ENCODE peak calls at places on chromosomes 2 and 18, in four cellular contexts. A, N, D and Y are unnamed samples.

GRCh38 chr2:180033993-180034894 is 27.1 kb upstream of the CWC22 start:
- DNase-seq in N (no peak), A (no peak), D (no peak), Y (no peak)

GRCh38 chr2:71299507-71299906 is 32.1 kb upstream of the ZNF638 start:
- DNase-seq in A (no peak), D (no peak), N (peak; percentile 33), Y (no peak)

GRCh38 chr2:176091329-176092258 is 927 bp upstream of the HOXD13 start:
- DNase-seq in D (no peak), A (peak; percentile 47), N (no peak), Y (no peak)

GRCh38 chr18:21053127-21053526 is 58.5 kb downstream of the ROCK1 start:
- DNase-seq in A (no peak), N (no peak), D (no peak), Y (no peak)

GRCh38 chr2:136126021-136126420 is 8.1 kb upstream of the CXCR4 start:
- DNase-seq in N (no peak), A (no peak), D (no peak), Y (no peak)

GRCh38 chr18:32252461-32252860 is 62.6 kb downstream of the MEP1B start:
- DNase-seq in A (no peak), D (no peak), N (no peak), Y (no peak)

GRCh38 chr2:144517825-144518699 is 1.9 kb downstream of the ZEB2 start:
- DNase-seq in N (no peak), D (no peak), A (no peak), Y (peak; percentile 33)

GRCh38 chr2:54464334-54464733 is 8.2 kb downstream of the SPTBN1 start:
- DNase-seq in N (no peak), D (no peak), A (no peak), Y (no peak)

GRCh38 chr18:24397694-24398365 is at the start of gene OSBPL1A:
- DNase-seq in A (peak; percentile 97), N (peak; percentile 81), D (peak; percentile 97), Y (peak; percentile 76)

GRCh38 chr2:85353876-85354285 is 447 bp downstream of the RETSAT start:
- DNase-seq in D (peak; percentile 44), A (peak; percentile 85), N (peak; percentile 67), Y (no peak)

GRCh38 chr2:16120591-16120990 is 180.2 kb downstream of the MYCN start:
- DNase-seq in D (no peak), A (no peak), N (no peak), Y (no peak)

GRCh38 chr18:79326413-79327198 is 69.1 kb upstream of the NFATC1 start:
- DNase-seq in D (no peak), A (no peak), N (no peak), Y (no peak)

GRCh38 chr2:42872736-42873135 is 80.4 kb upstream of the HAAO start:
- DNase-seq in A (no peak), N (no peak), D (no peak), Y (no peak)

GRCh38 chr2:37005118-37005868 is 39.0 kb upstream of the STRN start:
- DNase-seq in D (no peak), A (no peak), N (peak; percentile 12), Y (peak; percentile 23)

GRCh38 chr2:558302-558642 is 118.9 kb downstream of the TMEM18 start:
- DNase-seq in A (no peak), D (no peak), N (no peak), Y (no peak)
- H3K27ac ChIP-seq in A (no peak overlapping the region), D (no peak overlapping the region), N (no peak overlapping the region), Y (no peak overlapping the region)

GRCh38 chr2:138507267-138507666 is 5.7 kb downstream of the SPOPL start:
- DNase-seq in N (no peak), D (no peak), A (no peak), Y (no peak)
- H3K4me1 ChIP-seq in N (peaks cover 31% of the 10 kb centered on the region), D (peaks cover 46% of the 10 kb centered on the region), A (no peaks in the 10 kb centered on the region), Y (peaks cover 21% of the 10 kb centered on the region)

DNA sequence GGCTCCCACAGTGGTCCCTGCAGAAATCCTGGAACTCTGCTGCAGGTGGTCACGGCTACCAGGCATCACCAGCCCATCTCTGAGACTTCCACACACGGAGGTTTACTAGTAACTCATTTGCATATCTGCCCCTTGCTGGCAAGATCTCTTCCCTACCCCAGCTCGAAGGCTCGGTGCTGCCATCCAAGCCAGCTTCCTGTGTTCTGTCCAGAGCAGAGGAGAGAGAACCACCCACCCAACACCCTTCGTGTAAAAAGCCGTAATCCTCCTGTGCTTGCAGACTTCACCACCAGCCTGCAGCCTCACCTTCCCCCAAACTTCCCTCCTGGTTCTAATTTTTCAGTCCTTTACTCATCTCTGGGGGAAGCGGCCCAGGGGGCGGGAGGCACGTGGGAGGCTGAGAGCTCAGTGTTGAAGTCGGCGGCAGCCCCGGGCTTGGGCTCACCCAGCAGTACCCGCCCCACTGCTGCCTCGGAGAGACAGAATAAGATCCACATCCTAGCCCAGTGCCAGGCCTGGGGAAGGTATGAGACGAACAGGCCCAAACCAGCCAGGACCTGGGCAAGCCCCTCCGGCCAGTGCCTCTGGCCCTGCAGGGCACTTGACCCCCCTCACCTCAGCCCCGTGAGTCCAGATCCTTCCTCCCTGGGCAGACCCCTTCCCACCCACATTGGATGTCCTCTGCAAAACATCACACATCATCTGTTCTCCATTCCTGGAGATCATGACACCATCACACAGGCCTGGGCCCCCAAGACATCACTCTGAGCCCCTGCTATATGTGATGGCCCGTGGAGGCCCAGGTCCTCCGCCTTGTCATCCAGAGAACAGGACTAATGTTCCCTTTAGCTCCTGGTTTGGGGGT is 145.8 kb upstream of the ID2 start:
- DNase-seq in N (no peak), D (peak; percentile 34), A (peak; percentile 38), Y (no peak)
- H3K4me3 ChIP-seq in N (no peak overlapping the region), D (no peak overlapping the region), A (no peak overlapping the region), Y (no peak overlapping the region)

GRCh38 chr2:188495990-188496431 is 204.3 kb downstream of the GULP1 start:
- DNase-seq in A (no peak), N (peak; percentile 1), D (no peak), Y (no peak)

GRCh38 chr2:188494906-188495305 is 203.2 kb downstream of the GULP1 start:
- DNase-seq in N (no peak), D (no peak), A (no peak), Y (no peak)

DNA sequence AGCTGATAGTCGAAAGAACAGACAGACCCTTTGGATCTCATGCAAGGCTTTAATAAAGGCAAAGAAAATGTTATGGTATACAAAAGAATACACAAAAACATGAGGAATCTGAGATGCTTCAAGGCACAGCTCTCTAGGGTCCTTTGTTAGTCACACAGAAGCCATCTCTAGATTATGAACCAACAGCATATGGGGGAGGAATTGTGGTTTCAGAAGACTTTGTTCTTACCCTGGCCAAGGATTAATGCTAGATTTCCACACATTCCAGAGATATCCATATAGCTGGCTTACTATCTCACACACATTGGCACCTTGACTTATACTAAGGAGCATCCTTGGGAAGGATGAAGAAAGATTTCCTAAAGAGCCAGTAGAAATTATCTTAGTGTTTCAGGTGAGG is 206.1 kb downstream of the GULP1 start:
- DNase-seq in D (no peak), A (no peak), N (no peak), Y (no peak)
- H3K27ac ChIP-seq in D (no peak overlapping the region), A (no peak overlapping the region), N (no peak overlapping the region), Y (no peak overlapping the region)